ENCODE peak calls at places on chromosomes 4 and X, in five cellular contexts. One of them, this sample, is unnamed.

GRCh38 chrX:23857409-23857808 is 50.3 kb downstream of the APOO start:
- DNase-seq in ovary: no peak
- DNase-seq in transverse colon: no peak
- DNase-seq in stomach: no peak
- DNase-seq in suprapubic skin: no peak
- DNase-seq in this sample: no peak

GRCh38 chr4:148060264-148061138 is 328.6 kb downstream of the ARHGAP10 start:
- DNase-seq in ovary: no peak
- DNase-seq in transverse colon: no peak
- DNase-seq in stomach: no peak
- DNase-seq in suprapubic skin: no peak
- DNase-seq in this sample: no peak

GRCh38 chr4:151553874-151554273 is 144.9 kb downstream of the FHIP1A start:
- DNase-seq in suprapubic skin: no peak
- DNase-seq in stomach: peak
- DNase-seq in transverse colon: peak
- DNase-seq in ovary: no peak
- DNase-seq in this sample: no peak

GRCh38 chrX:124338733-124339514 is 6.5 kb downstream of the TEX13D start:
- DNase-seq in suprapubic skin: no peak
- DNase-seq in transverse colon: no peak
- DNase-seq in ovary: no peak
- DNase-seq in stomach: no peak
- DNase-seq in this sample: no peak

GRCh38 chr4:67327245-67327860 is 217.9 kb downstream of the CENPC start:
- DNase-seq in transverse colon: peak
- DNase-seq in ovary: no peak
- DNase-seq in suprapubic skin: no peak
- DNase-seq in stomach: peak
- DNase-seq in this sample: peak

GRCh38 chr4:117777721-117778120 is 256.6 kb upstream of the NDST3 start:
- DNase-seq in transverse colon: no peak
- DNase-seq in stomach: no peak
- DNase-seq in ovary: no peak
- DNase-seq in suprapubic skin: no peak
- DNase-seq in this sample: no peak

GRCh38 chr4:8835521-8836365 is 35.9 kb downstream of the HMX1 start:
- DNase-seq in ovary: no peak
- DNase-seq in stomach: no peak
- DNase-seq in transverse colon: no peak
- DNase-seq in suprapubic skin: peak
- DNase-seq in this sample: no peak

GRCh38 chr4:72970756-72971155 is 98.8 kb downstream of the COX18 start:
- DNase-seq in suprapubic skin: no peak
- DNase-seq in transverse colon: no peak
- DNase-seq in ovary: no peak
- DNase-seq in stomach: no peak
- DNase-seq in this sample: no peak

GRCh38 chrX:139798701-139799100 is 90.7 kb upstream of the MCF2 start:
- DNase-seq in transverse colon: no peak
- DNase-seq in ovary: no peak
- DNase-seq in stomach: no peak
- DNase-seq in suprapubic skin: no peak
- DNase-seq in this sample: no peak

GRCh38 chr4:146245246-146245645 is 30.9 kb downstream of the REELD1 start:
- DNase-seq in suprapubic skin: no peak
- DNase-seq in transverse colon: peak
- DNase-seq in ovary: no peak
- DNase-seq in stomach: peak
- DNase-seq in this sample: no peak

GRCh38 chr4:166259081-166259480 is 386.0 kb downstream of the TLL1 start:
- DNase-seq in ovary: no peak
- DNase-seq in suprapubic skin: no peak
- DNase-seq in transverse colon: no peak
- DNase-seq in stomach: no peak
- DNase-seq in this sample: no peak

GRCh38 chr4:148653681-148654080 is 211.5 kb upstream of the NR3C2 start:
- DNase-seq in suprapubic skin: no peak
- DNase-seq in transverse colon: no peak
- DNase-seq in stomach: no peak
- DNase-seq in ovary: no peak
- DNase-seq in this sample: no peak

GRCh38 chr4:176277162-176277904 is 8.3 kb upstream of the ASB5 start:
- DNase-seq in ovary: peak
- DNase-seq in stomach: peak
- DNase-seq in transverse colon: peak
- DNase-seq in suprapubic skin: no peak
- DNase-seq in this sample: no peak

GRCh38 chr4:24372341-24372740 is 212.0 kb downstream of the DHX15 start:
- DNase-seq in transverse colon: no peak
- DNase-seq in ovary: no peak
- DNase-seq in stomach: no peak
- DNase-seq in suprapubic skin: no peak
- DNase-seq in this sample: no peak

GRCh38 chrX:114924846-114925245 is 92.6 kb downstream of the IL13RA2 start:
- DNase-seq in suprapubic skin: no peak
- DNase-seq in transverse colon: no peak
- DNase-seq in ovary: no peak
- DNase-seq in stomach: no peak
- DNase-seq in this sample: no peak

GRCh38 chrX:9466115-9466495 is 1.2 kb downstream of the TBL1X start:
- DNase-seq in suprapubic skin: peak
- DNase-seq in stomach: peak
- DNase-seq in transverse colon: peak
- DNase-seq in ovary: peak
- DNase-seq in this sample: peak

GRCh38 chrX:109733658-109734022 is 583 bp upstream of the ACSL4 start:
- DNase-seq in transverse colon: no peak
- DNase-seq in stomach: no peak
- DNase-seq in suprapubic skin: no peak
- DNase-seq in ovary: no peak
- DNase-seq in this sample: no peak

GRCh38 chrX:109732319-109732779 is 708 bp downstream of the ACSL4 start:
- DNase-seq in ovary: no peak
- DNase-seq in stomach: no peak
- DNase-seq in suprapubic skin: no peak
- DNase-seq in transverse colon: no peak
- DNase-seq in this sample: no peak

GRCh38 chr4:39083164-39083563 is 21.1 kb downstream of the KLHL5 start:
- DNase-seq in suprapubic skin: no peak
- DNase-seq in stomach: no peak
- DNase-seq in transverse colon: no peak
- DNase-seq in ovary: no peak
- DNase-seq in this sample: no peak

GRCh38 chrX:10166731-10167149 is 10.0 kb downstream of the CLCN4 start:
- DNase-seq in stomach: peak
- DNase-seq in suprapubic skin: no peak
- DNase-seq in transverse colon: no peak
- DNase-seq in ovary: no peak
- DNase-seq in this sample: no peak

GRCh38 chr4:80539190-80539589 is 203.7 kb downstream of the CFAP299 start:
- DNase-seq in ovary: no peak
- DNase-seq in transverse colon: no peak
- DNase-seq in stomach: no peak
- DNase-seq in suprapubic skin: no peak
- DNase-seq in this sample: no peak

GRCh38 chr4:1477045-1477905 is 71.0 kb upstream of the NKX1-1 start:
- DNase-seq in ovary: no peak
- DNase-seq in stomach: no peak
- DNase-seq in suprapubic skin: peak
- DNase-seq in transverse colon: peak
- DNase-seq in this sample: no peak

GRCh38 chr4:70903282-70903603 is 1.1 kb downstream of the MOB1B start:
- DNase-seq in suprapubic skin: no peak
- DNase-seq in transverse colon: no peak
- DNase-seq in stomach: no peak
- DNase-seq in ovary: peak
- DNase-seq in this sample: peak

GRCh38 chrX:131677655-131678628 is 134.1 kb downstream of the OR13H1 start:
- DNase-seq in stomach: peak
- DNase-seq in ovary: peak
- DNase-seq in suprapubic skin: no peak
- DNase-seq in transverse colon: peak
- DNase-seq in this sample: no peak

GRCh38 chr4:98232202-98232601 is 29.0 kb upstream of the RAP1GDS1 start:
- DNase-seq in ovary: no peak
- DNase-seq in transverse colon: no peak
- DNase-seq in suprapubic skin: no peak
- DNase-seq in stomach: no peak
- DNase-seq in this sample: no peak

GRCh38 chr4:74933562-74934015 is 673 bp downstream of the PARM1 start:
- DNase-seq in stomach: peak
- DNase-seq in ovary: peak
- DNase-seq in transverse colon: peak
- DNase-seq in suprapubic skin: no peak
- DNase-seq in this sample: no peak

GRCh38 chr4:189046642-189047041 is 894.0 kb upstream of the FRG1 start:
- DNase-seq in ovary: no peak
- DNase-seq in transverse colon: no peak
- DNase-seq in stomach: no peak
- DNase-seq in suprapubic skin: no peak
- DNase-seq in this sample: no peak

GRCh38 chrX:31038585-31039326 is 33.1 kb downstream of the FTHL17 start:
- DNase-seq in ovary: peak
- DNase-seq in transverse colon: peak
- DNase-seq in suprapubic skin: no peak
- DNase-seq in stomach: peak
- DNase-seq in this sample: no peak

GRCh38 chrX:154433605-154434004 is 3.3 kb upstream of the GDI1 start:
- DNase-seq in suprapubic skin: no peak
- DNase-seq in ovary: no peak
- DNase-seq in stomach: no peak
- DNase-seq in transverse colon: no peak
- DNase-seq in this sample: no peak

GRCh38 chr4:148903388-148903787 is 461.2 kb upstream of the NR3C2 start:
- DNase-seq in ovary: no peak
- DNase-seq in transverse colon: no peak
- DNase-seq in suprapubic skin: no peak
- DNase-seq in stomach: no peak
- DNase-seq in this sample: no peak

GRCh38 chr4:153480704-153481103 is 14.5 kb downstream of the TMEM131L start:
- DNase-seq in stomach: no peak
- DNase-seq in ovary: no peak
- DNase-seq in suprapubic skin: no peak
- DNase-seq in transverse colon: no peak
- DNase-seq in this sample: no peak

GRCh38 chrX:47501226-47502071 is 18.4 kb upstream of the ZNF41 start:
- DNase-seq in stomach: no peak
- DNase-seq in transverse colon: no peak
- DNase-seq in suprapubic skin: no peak
- DNase-seq in ovary: no peak
- DNase-seq in this sample: no peak

GRCh38 chr4:23368081-23368697 is 521.7 kb downstream of the PPARGC1A start:
- DNase-seq in stomach: peak
- DNase-seq in ovary: no peak
- DNase-seq in suprapubic skin: no peak
- DNase-seq in transverse colon: peak
- DNase-seq in this sample: no peak

GRCh38 chr4:147109800-147110199 is 164.1 kb upstream of the TTC29 start:
- DNase-seq in ovary: no peak
- DNase-seq in suprapubic skin: no peak
- DNase-seq in stomach: no peak
- DNase-seq in transverse colon: no peak
- DNase-seq in this sample: no peak

GRCh38 chr4:121072080-121072835 is at the start of gene NDNF:
- DNase-seq in stomach: no peak
- DNase-seq in suprapubic skin: peak
- DNase-seq in transverse colon: peak
- DNase-seq in ovary: peak
- DNase-seq in this sample: peak

GRCh38 chrX:10636337-10636736 is 16.0 kb upstream of the MID1 start:
- DNase-seq in transverse colon: peak
- DNase-seq in ovary: no peak
- DNase-seq in suprapubic skin: no peak
- DNase-seq in stomach: no peak
- DNase-seq in this sample: no peak

DNA sequence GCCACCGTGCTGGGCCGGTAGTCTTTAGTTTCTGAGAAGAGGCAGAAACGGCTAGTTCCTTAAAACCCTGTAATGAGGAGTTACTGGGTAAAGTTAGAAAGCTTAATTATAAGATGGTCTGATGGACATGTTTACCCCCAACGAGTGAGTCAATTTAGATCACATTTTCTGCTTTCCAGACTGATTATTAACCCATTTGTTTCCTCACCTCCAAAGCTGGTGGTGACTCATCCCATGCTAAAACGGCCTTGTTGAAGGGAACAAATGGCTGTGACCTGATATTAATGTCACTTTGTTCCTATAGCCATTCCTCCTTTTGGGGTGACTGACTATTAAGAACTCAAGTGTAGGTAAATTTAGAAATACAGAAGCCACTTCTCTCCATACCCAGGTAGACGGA is 232.0 kb downstream of the KCNIP4 start:
- DNase-seq in ovary: no peak
- DNase-seq in transverse colon: no peak
- DNase-seq in suprapubic skin: no peak
- DNase-seq in stomach: no peak
- DNase-seq in this sample: no peak
- H3K27ac ChIP-seq in ovary: no peak
- H3K27ac ChIP-seq in transverse colon: no peak
- H3K27ac ChIP-seq in suprapubic skin: no peak
- H3K27ac ChIP-seq in stomach: no peak
- H3K27ac ChIP-seq in this sample: no peak

GRCh38 chr4:7365472-7366179 is 69.1 kb downstream of the PSAPL1 start:
- DNase-seq in ovary: no peak
- DNase-seq in stomach: no peak
- DNase-seq in transverse colon: no peak
- DNase-seq in suprapubic skin: no peak
- DNase-seq in this sample: no peak
- TF ChIP-seq EP300 in ovary: no peak
- TF ChIP-seq EP300 in stomach: no peak
- TF ChIP-seq EP300 in transverse colon: no peak
- TF ChIP-seq EP300 in suprapubic skin: no peak
- TF ChIP-seq EP300 in this sample: no peak

GRCh38 chr4:182143822-182144620 is 99.2 kb upstream of the TENM3 start:
- DNase-seq in stomach: no peak
- DNase-seq in transverse colon: peak
- DNase-seq in ovary: peak
- DNase-seq in suprapubic skin: no peak
- DNase-seq in this sample: no peak
- H3K27ac ChIP-seq in stomach: no peak
- H3K27ac ChIP-seq in transverse colon: no peak
- H3K27ac ChIP-seq in ovary: no peak
- H3K27ac ChIP-seq in suprapubic skin: no peak
- H3K27ac ChIP-seq in this sample: peak

DNA sequence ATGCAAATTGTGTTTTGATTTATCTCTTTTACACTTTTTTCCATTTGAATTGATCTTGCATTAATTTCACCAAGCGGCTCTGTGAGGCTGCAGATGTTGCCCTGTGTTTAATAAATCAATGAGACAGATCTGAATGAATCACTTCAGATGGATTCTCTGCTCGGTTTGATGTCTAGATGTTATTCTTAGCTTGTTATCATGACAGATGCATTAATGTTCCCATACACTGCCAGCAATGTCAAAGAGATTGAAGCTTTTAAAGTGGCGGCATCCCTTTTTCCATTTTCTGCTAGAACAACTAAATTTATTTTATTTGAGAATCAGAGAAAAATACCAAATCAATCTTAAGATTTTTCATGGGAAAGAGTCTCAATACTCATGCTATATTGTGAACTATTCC is 6.3 kb downstream of the DACH2 start:
- DNase-seq in transverse colon: no peak
- DNase-seq in suprapubic skin: no peak
- DNase-seq in ovary: no peak
- DNase-seq in stomach: no peak
- DNase-seq in this sample: no peak
- TF ChIP-seq EP300 in transverse colon: no peak
- TF ChIP-seq EP300 in suprapubic skin: no peak
- TF ChIP-seq EP300 in ovary: no peak
- TF ChIP-seq EP300 in stomach: no peak
- TF ChIP-seq EP300 in this sample: no peak

This sample was measured in tibial nerve.